ENCODE peak calls at places on chromosomes 7 and 10, in six cellular contexts. O is activated naive CD4-positive, alpha-beta T cell; J is M059J; E is DMS 273 treated with DMSO at 0.1 percent for 48 hours; T is GM12892; A is CD8-positive, alpha-beta T cell. Q is an unnamed sample.
A peak's percentile ranks its signal among the peaks of the same experiment; 100 is the strongest.

GRCh38 chr10:70437721-70438120 is 3.8 kb downstream of the NODAL start:
- DNase-seq in O (no peak), J (no peak), E (no peak), T (no peak), A (no peak), Q (no peak)

GRCh38 chr10:14671383-14671782 is 103.3 kb downstream of the FAM107B start:
- DNase-seq in O (no peak), J (no peak), E (no peak), T (no peak), A (no peak), Q (peak; percentile 46)

GRCh38 chr10:104766341-104766740 is 125.3 kb downstream of the SORCS3 start:
- DNase-seq in O (no peak), J (peak; percentile 21), E (no peak), T (no peak), A (no peak), Q (no peak)

GRCh38 chr10:4663162-4663992 is 162.6 kb upstream of the AKR1E2 start:
- DNase-seq in O (no peak), J (peak; percentile 97), E (peak; percentile 74), T (no peak), A (no peak), Q (peak; percentile 96)

GRCh38 chr10:60419249-60419648 is 29.6 kb upstream of the ANK3 start:
- DNase-seq in O (no peak), J (no peak), E (no peak), T (no peak), A (no peak), Q (no peak)

GRCh38 chr7:38318803-38319416 is 45.5 kb upstream of the TARP start:
- DNase-seq in O (no peak), J (peak; percentile 86), E (peak; percentile 49), T (peak; percentile 34), A (no peak), Q (peak; percentile 81)

GRCh38 chr7:81501220-81501619 is 268.6 kb downstream of the HGF start:
- DNase-seq in O (no peak), J (peak; percentile 9), E (peak; percentile 72), T (no peak), A (no peak), Q (peak; percentile 29)

GRCh38 chr7:156989766-156990535 is 20.5 kb downstream of the MNX1 start:
- DNase-seq in O (no peak), J (no peak), E (no peak), T (no peak), A (no peak), Q (no peak)

GRCh38 chr7:37284805-37285211 is 163.9 kb downstream of the ELMO1 start:
- DNase-seq in O (no peak), J (peak; percentile 61), E (peak; percentile 9), T (peak; percentile 13), A (no peak), Q (peak; percentile 53)

GRCh38 chr10:110310741-110311140 is 6.0 kb upstream of the SMNDC1 start:
- DNase-seq in O (no peak), J (no peak), E (no peak), T (no peak), A (no peak), Q (no peak)

GRCh38 chr7:23012797-23013714 is 874 bp downstream of the HYCC1 start:
- DNase-seq in O (no peak), J (peak; percentile 55), E (peak; percentile 68), T (no peak), A (no peak), Q (no peak)

GRCh38 chr10:22618081-22618785 is 96.1 kb downstream of the PIP4K2A start:
- DNase-seq in O (no peak), J (peak; percentile 75), E (no peak), T (no peak), A (no peak), Q (peak; percentile 57)

GRCh38 chr7:150356265-150356897 is 12.2 kb upstream of the REPIN1 start:
- DNase-seq in O (no peak), J (peak; percentile 44), E (peak; percentile 61), T (no peak), A (no peak), Q (no peak)

GRCh38 chr10:69446650-69447151 is 4.6 kb upstream of the TSPAN15 start:
- DNase-seq in O (no peak), J (peak; percentile 95), E (no peak), T (no peak), A (no peak), Q (peak; percentile 89)

GRCh38 chr10:97089209-97089865 is 96.4 kb downstream of the SLIT1 start:
- DNase-seq in O (no peak), J (peak; percentile 37), E (no peak), T (no peak), A (no peak), Q (no peak)

Q was measured in SJSA1.